ENCODE peak calls at places on chromosome 10, in six cellular contexts. N, Q, K, D, E and Z are unnamed samples.

GRCh38 chr10:1048732-1049424 is at the start of gene IDI1:
- DNase-seq in N (peak), Q (peak), K (peak), D (peak), E (peak), Z (peak)

GRCh38 chr10:72321248-72322029 is 33.3 kb downstream of the DNAJB12 start:
- DNase-seq in N (no peak), Q (peak), K (no peak), D (no peak), E (no peak), Z (no peak)

GRCh38 chr10:68135922-68136718 is 26.8 kb downstream of the MYPN start:
- DNase-seq in N (no peak), Q (no peak), K (no peak), D (peak), E (peak), Z (no peak)

GRCh38 chr10:28118985-28119628 is 120.2 kb upstream of the ODAD2 start:
- DNase-seq in N (no peak), Q (no peak), K (no peak), D (no peak), E (peak), Z (no peak)

GRCh38 chr10:52951819-52952218 is 179.2 kb upstream of the MBL2 start:
- DNase-seq in N (no peak), Q (peak), K (peak), D (peak), E (no peak), Z (no peak)

GRCh38 chr10:23065549-23065948 is 29.8 kb upstream of the MSRB2 start:
- DNase-seq in N (no peak), Q (no peak), K (peak), D (peak), E (no peak), Z (no peak)

GRCh38 chr10:120988751-120989150 is 137.6 kb downstream of the WDR11 start:
- DNase-seq in N (no peak), Q (peak), K (no peak), D (no peak), E (no peak), Z (no peak)

GRCh38 chr10:58715056-58715455 is 202.4 kb downstream of the BICC1 start:
- DNase-seq in N (no peak), Q (no peak), K (no peak), D (no peak), E (no peak), Z (no peak)

GRCh38 chr10:112966191-112966855 is 16.3 kb downstream of the TCF7L2 start:
- DNase-seq in N (no peak), Q (no peak), K (no peak), D (no peak), E (no peak), Z (no peak)

GRCh38 chr10:132506711-132507466 is 30.7 kb upstream of the INPP5A start:
- DNase-seq in N (no peak), Q (no peak), K (peak), D (no peak), E (no peak), Z (peak)

GRCh38 chr10:72682626-72683025 is 9.3 kb upstream of the MCU start:
- DNase-seq in N (no peak), Q (no peak), K (no peak), D (no peak), E (peak), Z (no peak)

GRCh38 chr10:109770000-109770399 is 153.3 kb downstream of the XPNPEP1 start:
- DNase-seq in N (no peak), Q (no peak), K (no peak), D (no peak), E (no peak), Z (no peak)

GRCh38 chr10:127300868-127301321 is 104.5 kb upstream of the INSYN2A start:
- DNase-seq in N (no peak), Q (no peak), K (no peak), D (no peak), E (no peak), Z (no peak)

GRCh38 chr10:28806481-28806880 is 129.2 kb downstream of the BAMBI start:
- DNase-seq in N (no peak), Q (no peak), K (no peak), D (no peak), E (no peak), Z (no peak)

GRCh38 chr10:111200505-111201186 is 123.8 kb downstream of the ADRA2A start:
- DNase-seq in N (no peak), Q (peak), K (no peak), D (no peak), E (no peak), Z (no peak)

GRCh38 chr10:34163075-34163905 is 651.8 kb downstream of the PARD3 start:
- DNase-seq in N (no peak), Q (no peak), K (no peak), D (no peak), E (no peak), Z (no peak)

GRCh38 chr10:62738916-62739315 is 65.6 kb upstream of the ADO start:
- DNase-seq in N (no peak), Q (no peak), K (no peak), D (peak), E (no peak), Z (no peak)

GRCh38 chr10:89668391-89669180 is 23.5 kb upstream of the PANK1 start:
- DNase-seq in N (no peak), Q (no peak), K (no peak), D (no peak), E (no peak), Z (no peak)

GRCh38 chr10:50316695-50317648 is 65.7 kb upstream of the ASAH2 start:
- DNase-seq in N (no peak), Q (no peak), K (no peak), D (peak), E (no peak), Z (no peak)